ENCODE peak calls at places on chromosomes 2 and 18, in five cellular contexts. S is activated CD8-positive, alpha-beta memory T cell treated with anti-CD3 and anti-CD28 coated beads, Interleukin-2, amount 50 U/mL, for 48 hours; I is activated effector memory CD4-positive, alpha-beta T cell treated with Interleukin-2 at 50 U/mL for 16 hours; U is glutamatergic neuron; P is activated CD8-positive, alpha-beta T cell treated with anti-CD3 and anti-CD28 coated beads for 36 hours. F is an unnamed sample.

GRCh38 chr18:48589797-48590519 is 51.1 kb downstream of the CTIF start:
- DNase-seq in I (no peak), P (no peak), S (no peak), U (no peak), F (no peak)

GRCh38 chr2:71789556-71790219 is 336.3 kb downstream of the DYSF start:
- DNase-seq in P (no peak), U (no peak), I (no peak), S (peak), F (peak)

GRCh38 chr2:49961346-49961745 is 807.0 kb upstream of the FSHR start:
- DNase-seq in U (no peak), S (no peak), P (no peak), I (no peak), F (no peak)

GRCh38 chr18:35713545-35713944 is 132.0 kb downstream of the GALNT1 start:
- DNase-seq in P (no peak), U (no peak), S (no peak), I (no peak), F (no peak)

GRCh38 chr2:105754011-105754410 is 9.3 kb downstream of the NCK2 start:
- DNase-seq in I (no peak), P (peak), U (no peak), S (no peak), F (no peak)

GRCh38 chr2:18496516-18496915 is 63.9 kb downstream of the RDH14 start:
- DNase-seq in S (no peak), P (no peak), U (no peak), I (no peak), F (no peak)

GRCh38 chr2:43075054-43075593 is 151.3 kb downstream of the ZFP36L2 start:
- DNase-seq in U (no peak), S (no peak), P (no peak), I (no peak), F (no peak)

GRCh38 chr2:177528341-177528740 is 135.8 kb downstream of the AGPS start:
- DNase-seq in I (no peak), S (no peak), U (no peak), P (no peak), F (no peak)

GRCh38 chr2:15010346-15010745 is 377.8 kb downstream of the LRATD1 start:
- DNase-seq in I (no peak), S (no peak), U (no peak), P (peak), F (no peak)

GRCh38 chr2:121804340-121804739 is 48.9 kb downstream of the TSN start:
- DNase-seq in P (peak), S (no peak), U (no peak), I (no peak), F (no peak)

GRCh38 chr2:174959787-174960186 is 45.4 kb downstream of the CHN1 start:
- DNase-seq in S (no peak), U (peak), P (no peak), I (no peak), F (no peak)

GRCh38 chr2:229300814-229301213 is 29.7 kb upstream of the PID1 start:
- DNase-seq in I (no peak), P (no peak), U (no peak), S (no peak), F (no peak)

GRCh38 chr2:3595985-3596384 is 1.1 kb downstream of the COLEC11 start:
- DNase-seq in P (peak), S (no peak), U (no peak), I (no peak), F (no peak)

GRCh38 chr2:113136828-113137775 is 9.7 kb downstream of the IL1RN start:
- DNase-seq in I (no peak), U (peak), P (peak), S (no peak), F (peak)

GRCh38 chr2:160321025-160321424 is 121.0 kb upstream of the ITGB6 start:
- DNase-seq in S (no peak), I (no peak), P (no peak), U (no peak), F (no peak)

GRCh38 chr2:129375587-129375986 is 603.9 kb upstream of the RAB6C start:
- DNase-seq in U (no peak), P (no peak), S (no peak), I (no peak), F (no peak)

F was measured in SK-MEL-5.